ENCODE peak calls at places on chromosomes 2 and 18, in four cellular contexts. Z, C, X and W are unnamed samples.

GRCh38 chr2:127074936-127075335 is 32.0 kb downstream of the BIN1 start:
- DNase-seq in Z (no peak), X (no peak), C (no peak), W (no peak)

GRCh38 chr18:11078491-11078890 is 70.9 kb downstream of the PIEZO2 start:
- DNase-seq in Z (no peak), C (no peak), X (no peak), W (no peak)

GRCh38 chr18:22044474-22045220 is 124.7 kb upstream of the GATA6 start:
- DNase-seq in Z (no peak), X (peak; percentile 56), C (no peak), W (no peak)

GRCh38 chr2:184425083-184425482 is 173.2 kb upstream of the ZNF804A start:
- DNase-seq in X (no peak), Z (no peak), C (no peak), W (no peak)

GRCh38 chr2:95231723-95232122 is 24.4 kb downstream of the ZNF892 start:
- DNase-seq in X (peak; percentile 90), C (peak; percentile 82), Z (peak; percentile 55), W (peak; percentile 66)

GRCh38 chr2:56191617-56192016 is 7.8 kb downstream of the CCDC85A start:
- DNase-seq in Z (peak; percentile 4), C (peak; percentile 46), X (peak; percentile 75), W (no peak)

GRCh38 chr18:3498705-3499451 is 48.9 kb downstream of the TGIF1 start:
- DNase-seq in Z (peak; percentile 39), X (peak; percentile 73), C (peak; percentile 63), W (peak; percentile 78)

GRCh38 chr2:191593622-191594416 is 84.1 kb upstream of the NABP1 start:
- DNase-seq in C (no peak), Z (peak; percentile 38), X (no peak), W (no peak)

GRCh38 chr2:179850188-179850587 is 11.2 kb downstream of the ZNF385B start:
- DNase-seq in X (no peak), C (no peak), Z (peak; percentile 50), W (no peak)

GRCh38 chr2:231904161-231904611 is 22.0 kb downstream of the NPPC start:
- DNase-seq in X (no peak), Z (no peak), C (no peak), W (no peak)

GRCh38 chr2:150663143-150663542 is 175.7 kb upstream of the RND3 start:
- DNase-seq in X (no peak), Z (peak; percentile 90), C (no peak), W (no peak)

GRCh38 chr2:44954902-44955592 is 13.5 kb downstream of the SIX3 start:
- DNase-seq in Z (no peak), X (no peak), C (no peak), W (no peak)

GRCh38 chr2:160871953-160872352 is 288.3 kb upstream of the TANK start:
- DNase-seq in Z (no peak), C (no peak), X (no peak), W (no peak)

GRCh38 chr2:65049010-65049639 is 7.1 kb upstream of the CEP68 start:
- DNase-seq in X (peak; percentile 90), Z (no peak), C (peak; percentile 66), W (no peak)

GRCh38 chr18:21073180-21073579 is 38.4 kb downstream of the ROCK1 start:
- DNase-seq in X (no peak), Z (no peak), C (no peak), W (no peak)

GRCh38 chr2:36526216-36526615 is 71.8 kb downstream of the FEZ2 start:
- DNase-seq in X (no peak), C (no peak), Z (peak; percentile 74), W (no peak)

GRCh38 chr2:32422133-32422532 is 65.3 kb downstream of the BIRC6 start:
- DNase-seq in X (no peak), Z (peak; percentile 22), C (no peak), W (no peak)

GRCh38 chr2:30222636-30223360 is 8.5 kb upstream of the LBH start:
- DNase-seq in Z (no peak), C (no peak), X (no peak), W (no peak)
- H2BK5ac ChIP-seq in Z (no peak overlapping the region), C (no peak overlapping the region), X (no peak overlapping the region), W (no peak overlapping the region)

GRCh38 chr2:73238976-73239375 is 4.9 kb downstream of the CCT7 start:
- DNase-seq in Z (no peak), C (no peak), X (no peak), W (no peak)

GRCh38 chr2:73235315-73236028 is 1.4 kb downstream of the CCT7 start:
- DNase-seq in Z (no peak), X (no peak), C (no peak), W (no peak)

GRCh38 chr2:73239776-73240175 is 5.7 kb downstream of the CCT7 start:
- DNase-seq in X (no peak), Z (peak; percentile 73), C (no peak), W (no peak)

GRCh38 chr2:73238149-73238548 is 4.0 kb downstream of the CCT7 start:
- DNase-seq in Z (no peak), X (peak; percentile 29), C (no peak), W (no peak)

DNA sequence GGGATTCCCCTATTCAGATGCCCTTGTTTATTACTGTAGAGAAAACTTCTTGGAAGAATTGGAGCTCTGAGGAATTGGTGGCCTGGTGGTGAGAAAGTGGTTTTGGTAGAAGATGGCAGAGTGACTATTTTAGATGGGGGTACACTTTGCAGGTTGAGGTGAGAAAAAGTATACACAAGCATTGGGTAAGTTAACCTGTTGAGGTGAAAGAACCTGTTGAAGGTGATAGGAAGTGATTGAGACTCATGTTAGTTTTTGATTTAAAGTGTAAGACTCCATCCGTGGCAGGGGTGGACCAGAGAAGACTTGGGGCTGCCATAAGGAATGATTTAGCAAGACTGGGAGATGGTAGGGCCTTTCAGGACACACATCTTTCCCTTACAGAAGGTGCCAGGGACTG is 3.1 kb downstream of the CCT7 start:
- DNase-seq in X (no peak), C (no peak), Z (no peak), W (no peak)
- H3K4me1 ChIP-seq in X (peaks cover 11% of the 10 kb centered on the region), C (peaks cover 8% of the 10 kb centered on the region), Z (peaks cover 7% of the 10 kb centered on the region), W (peaks cover 10% of the 10 kb centered on the region)

GRCh38 chr18:48135436-48135966 is 205.0 kb upstream of the SMAD2 start:
- DNase-seq in Z (no peak), C (no peak), X (no peak), W (no peak)

GRCh38 chr18:48132993-48133674 is 202.7 kb upstream of the SMAD2 start:
- DNase-seq in Z (no peak), C (no peak), X (no peak), W (no peak)

GRCh38 chr18:48133675-48134251 is 203.3 kb upstream of the SMAD2 start:
- DNase-seq in C (no peak), X (no peak), Z (no peak), W (no peak)

GRCh38 chr18:48136051-48136543 is 205.6 kb upstream of the SMAD2 start:
- DNase-seq in C (no peak), Z (no peak), X (no peak), W (no peak)

DNA sequence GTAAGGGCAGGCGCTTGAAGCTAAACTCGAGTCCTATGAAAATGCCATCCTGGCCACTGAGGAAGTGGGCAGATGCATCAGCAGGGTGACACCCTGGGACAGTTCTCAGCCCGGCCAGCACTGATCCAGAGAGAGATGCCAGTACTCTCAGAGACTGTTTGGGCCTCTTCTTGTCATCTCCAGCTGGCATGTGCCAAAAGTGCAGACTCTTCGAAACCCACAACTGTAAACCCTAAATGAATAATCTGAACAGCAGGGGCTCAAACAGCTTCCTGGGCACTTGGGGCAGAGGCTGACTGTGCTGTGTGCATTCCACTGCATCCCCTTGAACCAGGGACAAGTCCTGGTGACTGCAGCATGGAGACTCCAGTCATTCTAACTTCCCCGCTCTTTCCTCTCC is 204.2 kb upstream of the SMAD2 start:
- DNase-seq in Z (no peak), C (no peak), X (no peak), W (no peak)
- H2BK5ac ChIP-seq in Z (no peak overlapping the region), C (no peak overlapping the region), X (no peak overlapping the region), W (no peak overlapping the region)

DNA sequence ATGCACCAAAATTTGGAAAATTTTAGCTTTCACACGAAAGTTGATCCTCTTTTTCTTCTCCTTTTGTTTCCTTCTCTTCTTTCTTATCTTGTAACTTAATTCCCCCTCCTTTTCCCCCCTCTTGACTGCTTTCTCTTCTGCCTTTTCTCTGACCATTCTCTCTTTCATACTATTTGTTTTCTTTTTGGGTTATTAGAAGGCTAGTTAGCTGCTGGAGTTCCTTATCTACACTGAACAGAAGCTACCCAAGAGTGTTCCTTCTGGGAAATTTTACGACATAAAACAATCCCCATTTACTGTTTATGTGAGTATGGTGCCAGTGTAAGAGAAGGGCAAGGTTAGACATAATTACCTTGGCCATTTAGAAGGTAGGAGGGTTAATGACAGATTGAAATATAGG is 218.4 kb upstream of the DTNA start:
- DNase-seq in C (no peak), X (no peak), Z (no peak), W (no peak)
- H3K4me1 ChIP-seq in C (peaks cover 2% of the 10 kb centered on the region), X (no peaks in the 10 kb centered on the region), Z (no peaks in the 10 kb centered on the region), W (peaks cover 10% of the 10 kb centered on the region)

GRCh38 chr2:20599861-20600461 is 50.9 kb downstream of the HS1BP3 start:
- DNase-seq in Z (no peak), C (no peak), X (no peak), W (no peak)
- H2BK5ac ChIP-seq in Z (no peak overlapping the region), C (no peak overlapping the region), X (no peak overlapping the region), W (no peak overlapping the region)

GRCh38 chr18:51188024-51188701 is 9.3 kb downstream of the MEX3C start:
- DNase-seq in Z (no peak), X (no peak), C (no peak), W (no peak)
- H3K4me1 ChIP-seq in Z (peaks cover 7% of the 10 kb centered on the region), X (peaks cover 2% of the 10 kb centered on the region), C (peaks cover 4% of the 10 kb centered on the region), W (peaks cover 16% of the 10 kb centered on the region)

DNA sequence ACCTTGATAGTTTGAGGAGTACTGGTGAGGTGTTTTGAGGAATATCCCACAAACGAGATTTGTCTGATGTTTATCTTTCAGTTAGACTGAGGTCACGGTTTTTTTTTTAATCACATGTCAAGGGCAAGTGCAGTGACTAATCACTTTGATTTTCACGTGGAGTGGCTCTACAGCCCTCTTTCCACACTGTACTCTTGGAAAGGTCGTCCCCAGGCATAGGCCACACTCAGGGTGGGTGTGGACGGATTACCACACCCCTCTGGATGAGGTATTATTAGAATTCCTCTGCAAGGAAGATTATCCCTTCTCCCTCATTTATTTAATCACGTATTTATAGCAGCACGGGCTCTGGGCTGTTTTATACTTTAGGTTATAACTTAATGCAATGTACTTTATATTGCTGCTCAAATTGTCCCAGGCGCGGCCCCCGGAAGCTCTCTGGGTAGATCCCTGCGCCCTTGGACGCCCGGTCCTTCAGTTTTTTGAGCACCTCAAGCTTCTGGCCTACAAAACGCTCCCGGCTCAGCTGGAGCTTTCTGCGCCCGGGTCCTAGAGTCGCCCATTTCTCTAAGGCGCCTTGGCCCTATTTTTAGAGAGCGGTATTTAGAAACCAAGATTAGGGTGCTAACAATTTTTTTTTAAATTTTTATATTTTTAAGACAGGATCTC is 515 bp upstream of the PLEKHB2 start:
- DNase-seq in C (no peak), Z (peak; percentile 61), X (peak; percentile 27), W (no peak)
- H2BK5ac ChIP-seq in C (peak overlapping the region; percentile 19), Z (peak overlapping the region; percentile 49), X (peak overlapping the region; percentile 84), W (peak overlapping the region; percentile 81)

GRCh38 chr18:79446931-79447330 is 51.2 kb downstream of the NFATC1 start:
- DNase-seq in Z (no peak), C (no peak), X (no peak), W (no peak)
- H3K4me1 ChIP-seq in Z (peaks cover 3% of the 10 kb centered on the region), C (no peaks in the 10 kb centered on the region), X (peaks cover 3% of the 10 kb centered on the region), W (no peaks in the 10 kb centered on the region)